ENCODE peak calls at places on chromosomes 5 and 9, in four cellular contexts. R is mesenchymal stem cell, H is H9, F is mesendoderm. X is an unnamed sample.

GRCh38 chr5:84382363-84383295 is 2.1 kb downstream of the EDIL3 start:
- DNase-seq in H (peak; percentile 69), R (peak; percentile 82), F (peak; percentile 83), X (peak; percentile 54)

GRCh38 chr9:137545123-137545522 is 5.1 kb downstream of the PNPLA7 start:
- DNase-seq in R (peak; percentile 73), F (no peak), H (no peak), X (no peak)

GRCh38 chr5:96117863-96118651 is 156.4 kb upstream of the ELL2 start:
- DNase-seq in H (no peak), F (no peak), R (peak; percentile 18), X (no peak)

GRCh38 chr5:168651654-168652053 is 72.5 kb upstream of the PANK3 start:
- DNase-seq in H (no peak), F (no peak), R (peak; percentile 60), X (no peak)

GRCh38 chr5:54904425-54904824 is 81.0 kb downstream of the ESM1 start:
- DNase-seq in H (peak; percentile 36), F (peak; percentile 78), R (peak; percentile 65), X (peak; percentile 18)

GRCh38 chr5:88683506-88684135 is 199.4 kb downstream of the MEF2C start:
- DNase-seq in F (peak; percentile 89), H (peak; percentile 88), R (no peak), X (no peak)

GRCh38 chr5:139651863-139652787 is 4.0 kb downstream of the CXXC5 start:
- DNase-seq in H (peak; percentile 81), F (no peak), R (peak; percentile 96), X (peak; percentile 78)

GRCh38 chr9:122225323-122226141 is 3.2 kb downstream of the LHX6 start:
- DNase-seq in F (no peak), H (no peak), R (no peak), X (no peak)

GRCh38 chr9:69018688-69019087 is 4.8 kb upstream of the PRKACG start:
- DNase-seq in R (no peak), F (no peak), H (no peak), X (no peak)

DNA sequence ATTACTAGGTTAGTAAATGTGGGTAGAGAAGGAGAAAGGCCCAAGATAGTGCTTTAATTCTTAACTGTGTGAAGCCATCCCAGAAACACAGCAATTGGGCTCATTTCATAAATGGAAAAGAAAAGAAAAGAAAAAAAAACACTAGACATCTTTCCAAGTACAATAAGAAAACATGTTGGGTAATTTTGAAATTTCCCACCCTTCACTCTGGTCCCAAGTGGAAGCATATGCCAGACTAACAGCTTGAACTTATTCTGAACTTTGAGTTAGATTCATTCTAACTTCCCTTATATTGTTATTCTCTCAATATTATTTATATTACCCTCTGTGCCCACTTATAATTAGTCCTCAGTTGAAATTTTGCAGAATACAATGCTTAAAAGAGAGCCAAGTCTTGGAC is 113.4 kb upstream of the GHR start:
- DNase-seq in F (no peak), R (no peak), H (no peak), X (no peak)
- H3K9ac ChIP-seq in F (no peak overlapping the region), R (no peak overlapping the region), H (no peak overlapping the region), X (no peak overlapping the region)

GRCh38 chr5:123813937-123814624 is 302.1 kb downstream of the CSNK1G3 start:
- DNase-seq in R (peak; percentile 88), F (peak; percentile 58), H (no peak), X (no peak)
- H2BK5ac ChIP-seq in R (no peak overlapping the region), F (no peak overlapping the region), H (no peak overlapping the region), X (no peak overlapping the region)

GRCh38 chr5:1545798-1546355 is 22.1 kb upstream of the LPCAT1 start:
- DNase-seq in F (no peak), H (no peak), R (no peak), X (no peak)

GRCh38 chr5:1543398-1544293 is 19.9 kb upstream of the LPCAT1 start:
- DNase-seq in R (no peak), F (no peak), H (no peak), X (no peak)

GRCh38 chr5:1546556-1546955 is 22.8 kb upstream of the LPCAT1 start:
- DNase-seq in H (no peak), F (no peak), R (no peak), X (no peak)

GRCh38 chr5:1544294-1545010 is 20.7 kb upstream of the LPCAT1 start:
- DNase-seq in H (no peak), F (no peak), R (no peak), X (no peak)

GRCh38 chr5:1545126-1545797 is 21.5 kb upstream of the LPCAT1 start:
- DNase-seq in F (no peak), H (no peak), R (no peak), X (no peak)
- H3K9ac ChIP-seq in F (no peak overlapping the region), H (no peak overlapping the region), R (no peak overlapping the region), X (peak overlapping the region; percentile 50)

DNA sequence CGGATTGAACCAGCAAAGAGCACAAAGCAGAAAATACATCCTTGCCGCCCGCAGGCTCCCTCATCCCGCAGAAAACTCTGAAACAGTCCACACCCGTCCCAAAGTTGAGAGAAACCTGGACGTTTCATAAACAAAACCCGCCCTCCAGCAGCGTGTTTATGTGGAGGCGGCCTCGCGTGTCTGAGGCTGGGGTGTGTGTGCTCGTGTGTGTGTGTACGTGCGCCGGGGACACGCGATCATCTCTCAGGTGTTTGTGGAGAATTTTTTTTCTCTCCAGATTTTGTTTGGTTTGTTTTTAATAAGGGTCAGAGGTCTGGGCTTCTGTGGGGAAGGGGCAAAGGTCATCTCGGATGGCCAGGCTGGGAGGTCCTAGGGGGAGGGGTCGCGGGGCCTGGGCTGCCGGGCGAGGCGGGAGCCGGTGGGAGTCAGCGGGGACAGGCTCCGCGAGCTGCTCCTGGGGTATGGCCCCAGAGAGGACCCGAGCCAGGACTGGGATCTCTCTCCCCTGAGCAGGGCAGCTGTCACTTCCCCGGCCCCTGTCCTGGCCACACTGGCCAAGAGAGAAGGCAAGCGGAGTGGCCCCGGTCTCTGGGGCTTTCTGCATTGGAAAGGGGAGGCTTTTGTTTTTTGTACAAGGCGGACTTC is 206.4 kb downstream of the C9orf50 start:
- DNase-seq in F (no peak), R (peak; percentile 91), H (no peak), X (peak; percentile 81)
- H2BK5ac ChIP-seq in F (peak overlapping the region; percentile 10), R (peak overlapping the region; percentile 97), H (no peak overlapping the region), X (peak overlapping the region; percentile 99)

DNA sequence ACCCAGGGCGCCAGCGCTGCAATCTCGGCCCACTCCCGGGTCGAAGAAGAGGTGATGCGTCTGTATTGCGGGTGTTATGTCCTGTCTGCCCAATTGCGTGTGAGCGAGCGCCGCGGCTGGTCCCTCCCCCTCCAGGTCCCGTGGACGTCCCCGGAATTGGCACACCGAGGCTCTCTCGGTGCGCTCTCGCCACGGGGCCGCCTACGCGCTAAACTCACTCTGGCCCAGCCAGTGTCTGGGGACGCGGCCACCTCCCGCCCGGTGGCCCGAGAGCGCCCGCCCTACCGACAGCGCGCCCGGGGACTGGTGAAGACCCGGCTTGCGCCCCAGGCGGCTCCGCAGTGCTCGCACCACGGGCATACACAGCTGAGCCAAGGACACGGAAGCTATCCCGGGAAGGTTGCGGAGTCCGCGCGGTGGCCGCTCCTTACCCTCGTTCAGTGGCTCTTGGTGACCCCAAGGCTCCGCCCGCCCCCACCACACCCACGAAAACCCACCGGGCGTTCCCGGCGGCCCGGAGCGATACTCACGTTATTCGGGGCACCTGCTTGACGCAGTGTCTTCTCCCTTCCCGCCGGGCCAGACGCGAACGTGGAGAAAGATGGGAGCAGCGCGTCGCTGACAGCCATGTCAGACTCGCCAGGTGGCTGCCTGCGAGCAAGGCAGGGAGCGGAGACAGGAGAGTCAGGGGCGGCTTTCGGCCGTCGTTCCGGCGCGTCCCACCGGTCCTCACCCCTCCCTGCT is 997 bp downstream of the KLF4 start:
- DNase-seq in H (peak; percentile 50), R (peak; percentile 78), F (peak; percentile 42), X (no peak)
- H3K9ac ChIP-seq in H (no peak overlapping the region), R (peak overlapping the region; percentile 96), F (peak overlapping the region; percentile 5), X (peak overlapping the region; percentile 50)

GRCh38 chr5:154176191-154176590 is 14.3 kb upstream of the GALNT10 start:
- DNase-seq in H (no peak), R (no peak), F (no peak), X (no peak)

GRCh38 chr5:154181156-154181555 is 9.4 kb upstream of the GALNT10 start:
- DNase-seq in H (no peak), R (no peak), F (no peak), X (no peak)

GRCh38 chr5:154179846-154180710 is 10.5 kb upstream of the GALNT10 start:
- DNase-seq in R (peak; percentile 68), H (peak; percentile 56), F (peak; percentile 80), X (peak; percentile 42)

GRCh38 chr5:154174091-154174490 is 16.4 kb upstream of the GALNT10 start:
- DNase-seq in H (no peak), R (no peak), F (no peak), X (no peak)

GRCh38 chr5:154178661-154179060 is 11.9 kb upstream of the GALNT10 start:
- DNase-seq in R (no peak), F (no peak), H (no peak), X (no peak)
- H2BK5ac ChIP-seq in R (no peak overlapping the region), F (no peak overlapping the region), H (no peak overlapping the region), X (no peak overlapping the region)